ENCODE peak calls at places on chromosome 4, in ten cellular contexts. M, J, I, Y, C, T, H, W, N and P are unnamed samples.

GRCh38 chr4:77045490-77045889 is 30.3 kb downstream of the CCNI start:
- DNase-seq in M (no peak), C (no peak), H (no peak), I (no peak), N (peak; percentile 40), T (peak; percentile 44), Y (no peak), W (peak; percentile 38), J (no peak), P (no peak)

GRCh38 chr4:2623442-2623841 is 87.0 kb downstream of the FAM193A start:
- DNase-seq in W (no peak), C (no peak), Y (no peak), I (no peak), T (no peak), M (no peak), J (no peak), H (no peak), N (no peak), P (no peak)

GRCh38 chr4:5206391-5206790 is 155.1 kb downstream of the STK32B start:
- DNase-seq in M (peak; percentile 49), I (no peak), N (peak; percentile 73), J (peak; percentile 84), Y (peak; percentile 62), H (peak; percentile 83), T (peak; percentile 35), C (no peak), W (no peak), P (no peak)

GRCh38 chr4:8818063-8818881 is 53.4 kb downstream of the HMX1 start:
- DNase-seq in W (no peak), I (peak; percentile 2), N (no peak), H (no peak), C (no peak), J (no peak), M (no peak), Y (peak; percentile 34), T (no peak), P (no peak)

GRCh38 chr4:89217594-89217993 is 90.0 kb downstream of the GPRIN3 start:
- DNase-seq in W (no peak), C (no peak), H (no peak), N (no peak), J (no peak), I (no peak), M (no peak), T (no peak), Y (no peak), P (no peak)

GRCh38 chr4:167274346-167274745 is 40.1 kb upstream of the SPOCK3 start:
- DNase-seq in C (no peak), H (no peak), J (no peak), W (no peak), Y (no peak), T (no peak), I (no peak), N (no peak), M (no peak), P (no peak)

GRCh38 chr4:110394871-110395270 is 81.1 kb upstream of the ENPEP start:
- DNase-seq in H (no peak), T (no peak), N (no peak), I (no peak), Y (no peak), W (no peak), J (no peak), M (no peak), C (no peak), P (no peak)

GRCh38 chr4:184897807-184898388 is 72.1 kb upstream of the ACSL1 start:
- DNase-seq in Y (no peak), T (no peak), W (no peak), N (no peak), I (no peak), J (no peak), M (no peak), C (no peak), H (no peak), P (no peak)

GRCh38 chr4:90002406-90003040 is 107.9 kb downstream of the MMRN1 start:
- DNase-seq in M (no peak), H (no peak), C (no peak), J (no peak), T (no peak), N (no peak), Y (no peak), I (no peak), W (no peak), P (no peak)

GRCh38 chr4:131447883-131448282 is 1701.2 kb upstream of the PCDH10 start:
- DNase-seq in Y (no peak), M (no peak), I (no peak), H (no peak), C (no peak), J (no peak), T (no peak), W (no peak), N (no peak), P (no peak)

GRCh38 chr4:98794565-98795205 is 134.2 kb downstream of the EIF4E start:
- DNase-seq in T (peak; percentile 40), C (no peak), J (no peak), Y (no peak), I (no peak), N (peak; percentile 58), H (no peak), W (peak; percentile 25), M (no peak), P (no peak)

GRCh38 chr4:121950212-121950679 is 1.6 kb downstream of the TRPC3 start:
- DNase-seq in Y (peak; percentile 88), W (peak; percentile 88), N (peak; percentile 68), C (peak; percentile 86), M (peak; percentile 21), J (peak; percentile 14), T (peak; percentile 64), I (peak; percentile 84), H (peak; percentile 19), P (no peak)

GRCh38 chr4:95371457-95372179 is 177.2 kb downstream of the UNC5C start:
- DNase-seq in T (no peak), H (no peak), I (no peak), J (no peak), M (no peak), W (no peak), N (no peak), C (no peak), Y (no peak), P (no peak)

GRCh38 chr4:147285751-147286150 is 195.1 kb upstream of the EDNRA start:
- DNase-seq in I (no peak), Y (no peak), J (no peak), C (no peak), M (no peak), W (no peak), T (peak; percentile 4), H (no peak), N (no peak), P (no peak)

GRCh38 chr4:78653655-78654054 is 102.1 kb downstream of the ANXA3 start:
- DNase-seq in H (no peak), W (peak; percentile 24), J (no peak), C (no peak), T (no peak), M (no peak), N (no peak), I (no peak), Y (no peak), P (no peak)

GRCh38 chr4:39754309-39754708 is 56.4 kb downstream of the UBE2K start:
- DNase-seq in N (no peak), H (no peak), M (no peak), Y (no peak), I (no peak), W (no peak), T (no peak), J (no peak), C (no peak), P (no peak)

GRCh38 chr4:752196-752861 is 46.7 kb downstream of the PCGF3 start:
- DNase-seq in N (no peak), J (no peak), I (no peak), M (no peak), H (no peak), T (no peak), Y (peak; percentile 43), C (no peak), W (no peak), P (no peak)

GRCh38 chr4:141065872-141066271 is 67.4 kb downstream of the RNF150 start:
- DNase-seq in W (no peak), I (no peak), C (no peak), N (no peak), J (no peak), H (no peak), Y (no peak), M (no peak), T (no peak), P (no peak)

GRCh38 chr4:146153964-146154536 is 21.5 kb upstream of the LSM6 start:
- DNase-seq in W (no peak), J (no peak), M (no peak), N (no peak), T (no peak), H (no peak), C (no peak), Y (no peak), I (no peak), P (no peak)
- H3K4me3 ChIP-seq in W (no peak overlapping the region), J (no peak overlapping the region), M (no peak overlapping the region), N (no peak overlapping the region), T (no peak overlapping the region), H (no peak overlapping the region), C (no peak overlapping the region), Y (no peak overlapping the region), I (no peak overlapping the region), P (no peak overlapping the region)

GRCh38 chr4:83510442-83510841 is 25.5 kb upstream of the GPAT3 start:
- DNase-seq in T (no peak), J (no peak), Y (no peak), I (no peak), W (no peak), H (no peak), C (peak; percentile 30), N (no peak), M (no peak), P (no peak)
- TF ChIP-seq CTCF in T (no peak), J (no peak), Y (no peak), I (no peak), W (no peak), H (no peak), C (no peak), N (no peak), M (no peak), P (no peak)

DNA sequence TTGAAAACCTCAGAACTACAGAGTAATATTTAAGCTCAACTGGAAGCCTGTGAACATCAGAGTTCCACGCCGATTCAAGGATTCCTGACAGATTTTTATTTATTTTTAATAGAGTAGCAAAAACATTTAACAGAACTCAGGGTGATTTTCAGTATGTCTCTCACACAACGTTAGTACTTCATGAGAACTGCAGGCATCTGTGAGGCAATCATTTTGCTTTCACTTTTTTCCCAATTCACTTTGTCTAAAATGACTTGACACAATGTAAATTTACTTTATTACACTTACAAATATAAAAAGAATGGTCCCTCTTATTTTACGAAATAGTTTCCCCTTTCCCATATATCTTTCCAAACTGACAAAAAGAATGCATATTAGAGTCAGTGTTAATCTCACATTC is 869.5 kb upstream of the EPHA5 start:
- DNase-seq in W (no peak), T (no peak), M (no peak), I (no peak), J (no peak), Y (no peak), H (no peak), C (no peak), N (no peak), P (no peak)
- H3K4me3 ChIP-seq in W (no peak overlapping the region), T (no peak overlapping the region), M (no peak overlapping the region), I (no peak overlapping the region), J (no peak overlapping the region), Y (no peak overlapping the region), H (no peak overlapping the region), C (no peak overlapping the region), N (no peak overlapping the region), P (no peak overlapping the region)

DNA sequence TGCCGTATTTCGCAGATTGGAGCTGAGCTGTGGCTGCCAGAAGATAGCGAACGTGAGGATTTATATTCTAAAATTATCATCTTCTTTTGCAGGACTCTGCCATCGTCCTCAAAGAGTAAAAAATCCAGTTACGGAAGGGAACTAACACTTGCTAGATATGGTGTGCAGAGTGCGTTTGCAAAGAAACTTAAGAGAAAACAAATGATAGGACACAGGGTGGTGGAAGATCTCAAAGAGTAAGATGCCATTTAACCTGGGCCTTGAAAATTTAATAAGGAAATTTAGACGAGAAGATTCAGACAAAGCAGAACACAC is 566 bp downstream of the LARP7 start:
- DNase-seq in W (no peak), J (no peak), C (no peak), N (no peak), Y (no peak), M (no peak), T (no peak), H (no peak), I (no peak), P (no peak)
- TF ChIP-seq CTCF in W (no peak), J (no peak), C (no peak), N (no peak), Y (no peak), M (no peak), T (no peak), H (no peak), I (no peak), P (no peak)